ENCODE peak calls at places on chromosomes 7 and 10, in ten cellular contexts. C is A549, H is SK-N-SH, X is suprapubic skin, O is ovary, G is stomach, V is H1, Q is K562, T is sigmoid colon, U is transverse colon. M is an unnamed sample. For H3K4me1, the result is how much of the 10 kb centered on the place peaks cover.

GRCh38 chr10:127853868-127854768 is 38.6 kb downstream of the CLRN3 start:
- DNase-seq in G (peak), Q (peak), X (no peak), T (peak), V (peak), O (peak), H (peak), U (peak), C (peak), M (no peak)

GRCh38 chr7:50209461-50210161 is 94.9 kb upstream of the IKZF1 start:
- DNase-seq in H (no peak), X (no peak), Q (no peak), V (no peak), G (no peak), C (no peak), O (no peak), U (no peak), T (no peak), M (no peak)

GRCh38 chr7:8829100-8829499 is 395.7 kb downstream of the NXPH1 start:
- DNase-seq in Q (no peak), O (no peak), T (no peak), X (no peak), H (no peak), C (no peak), G (no peak), U (no peak), V (no peak), M (no peak)

GRCh38 chr7:31735991-31736982 is 49.3 kb downstream of the PPP1R17 start:
- DNase-seq in V (peak), C (peak), H (peak), U (peak), Q (peak), X (no peak), T (peak), G (peak), O (peak), M (no peak)

GRCh38 chr10:71419002-71419540 is 22.4 kb downstream of the CDH23 start:
- DNase-seq in C (no peak), T (no peak), O (no peak), U (no peak), X (no peak), V (no peak), H (no peak), G (no peak), Q (no peak), M (no peak)

GRCh38 chr10:113430634-113431033 is 122.2 kb upstream of the HABP2 start:
- DNase-seq in Q (no peak), U (no peak), G (no peak), T (no peak), H (no peak), C (no peak), V (no peak), O (no peak), X (no peak), M (no peak)

GRCh38 chr7:101688183-101688831 is 59.2 kb upstream of the MYL10 start:
- DNase-seq in H (peak), X (peak), V (no peak), G (peak), Q (peak), O (peak), C (peak), U (peak), T (peak), M (peak)

GRCh38 chr10:83954193-83954794 is 185.0 kb upstream of the GHITM start:
- DNase-seq in V (no peak), H (no peak), Q (no peak), O (no peak), T (no peak), C (no peak), U (no peak), X (no peak), G (no peak), M (no peak)

GRCh38 chr7:36474283-36475010 is 84.8 kb downstream of the ANLN start:
- DNase-seq in C (no peak), X (no peak), V (no peak), Q (peak), O (no peak), G (no peak), H (no peak), T (no peak), U (no peak), M (no peak)

GRCh38 chr10:44724415-44725174 is 186.5 kb upstream of the TMEM72 start:
- DNase-seq in X (no peak), U (no peak), O (no peak), T (no peak), V (no peak), G (no peak), Q (no peak), H (no peak), C (no peak), M (no peak)

GRCh38 chr7:20328692-20329091 is 2.0 kb upstream of the ITGB8 start:
- DNase-seq in H (no peak), G (no peak), Q (no peak), O (no peak), T (no peak), C (no peak), U (no peak), V (no peak), X (no peak), M (no peak)

GRCh38 chr7:154409703-154410311 is 357.6 kb downstream of the DPP6 start:
- DNase-seq in X (no peak), U (no peak), H (no peak), O (no peak), Q (peak), T (no peak), V (no peak), C (no peak), G (no peak), M (no peak)

GRCh38 chr7:114865564-114865963 is 56.3 kb upstream of the MDFIC start:
- DNase-seq in T (no peak), C (peak), X (no peak), U (peak), O (peak), H (no peak), G (peak), Q (no peak), V (no peak), M (no peak)

GRCh38 chr7:77354914-77355313 is 61.2 kb downstream of the GSAP start:
- DNase-seq in U (no peak), X (no peak), T (no peak), V (no peak), O (no peak), C (no peak), H (no peak), G (no peak), Q (no peak), M (peak)

GRCh38 chr10:132893090-132893489 is 49.3 kb downstream of the CFAP46 start:
- DNase-seq in X (peak), C (no peak), U (no peak), V (no peak), T (peak), O (no peak), H (no peak), G (no peak), Q (no peak), M (no peak)

GRCh38 chr7:142501434-142501833 is 243.6 kb upstream of the PRSS58 start:
- DNase-seq in G (no peak), O (no peak), V (no peak), T (no peak), U (peak), Q (no peak), H (no peak), X (no peak), C (no peak), M (no peak)

GRCh38 chr7:106346678-106347217 is 62.0 kb upstream of the NAMPT start:
- DNase-seq in H (no peak), T (no peak), O (no peak), U (no peak), G (no peak), Q (no peak), X (no peak), C (peak), V (no peak), M (peak)

GRCh38 chr10:119344381-119344780 is 137.0 kb downstream of the GRK5 start:
- DNase-seq in C (no peak), U (no peak), V (no peak), Q (no peak), G (no peak), O (no peak), T (no peak), X (no peak), H (no peak), M (no peak)

GRCh38 chr10:113059001-113059780 is 109.1 kb downstream of the TCF7L2 start:
- DNase-seq in Q (no peak), V (no peak), G (no peak), U (no peak), C (no peak), T (peak), X (no peak), O (peak), H (peak), M (no peak)

GRCh38 chr7:44894881-44895600 is 9.7 kb upstream of the PURB start:
- DNase-seq in V (no peak), H (no peak), T (no peak), C (no peak), X (no peak), U (no peak), G (no peak), O (no peak), Q (no peak), M (no peak)

GRCh38 chr7:43799605-43800004 is 41.1 kb downstream of the BLVRA start:
- DNase-seq in O (no peak), C (no peak), Q (no peak), T (no peak), U (no peak), V (no peak), X (no peak), H (no peak), G (no peak), M (no peak)

GRCh38 chr10:44209806-44210205 is 175.1 kb downstream of the CXCL12 start:
- DNase-seq in H (no peak), C (no peak), X (no peak), Q (no peak), G (no peak), T (no peak), U (no peak), O (no peak), V (no peak), M (no peak)

GRCh38 chr7:135441791-135442190 is 68.1 kb downstream of the CNOT4 start:
- DNase-seq in H (no peak), U (no peak), Q (no peak), C (peak), T (no peak), O (no peak), V (no peak), X (no peak), G (no peak), M (no peak)

GRCh38 chr10:110081914-110082313 is 74.1 kb downstream of the ADD3 start:
- DNase-seq in G (no peak), Q (no peak), C (peak), H (no peak), O (no peak), T (no peak), V (no peak), X (no peak), U (no peak), M (no peak)

GRCh38 chr10:76001019-76001418 is 569.6 kb downstream of the LRMDA start:
- DNase-seq in C (no peak), H (no peak), V (no peak), U (no peak), Q (no peak), G (no peak), O (no peak), X (no peak), T (no peak), M (no peak)

GRCh38 chr7:23299770-23300300 is 696 bp downstream of the MALSU1 start:
- DNase-seq in O (no peak), H (peak), G (no peak), V (no peak), U (no peak), T (no peak), X (no peak), Q (no peak), C (peak), M (no peak)
- TF ChIP-seq EP300 in O (no peak), H (no peak), G (no peak), V (no peak), U (no peak), T (no peak), X (no peak), Q (no peak), C (no peak), M (no peak)

GRCh38 chr10:30422981-30423654 is 10.9 kb upstream of the MAP3K8 start:
- DNase-seq in O (no peak), Q (no peak), C (peak), H (no peak), G (peak), V (peak), U (peak), X (peak), T (peak), M (no peak)

GRCh38 chr10:30422296-30422695 is 11.7 kb upstream of the MAP3K8 start:
- DNase-seq in G (no peak), O (no peak), Q (no peak), C (no peak), V (no peak), H (no peak), T (no peak), U (no peak), X (no peak), M (no peak)

GRCh38 chr10:30417301-30417700 is 16.7 kb upstream of the MAP3K8 start:
- DNase-seq in V (no peak), T (no peak), C (no peak), U (no peak), X (no peak), G (no peak), O (no peak), Q (no peak), H (no peak), M (no peak)

GRCh38 chr10:30420774-30421173 is 13.2 kb upstream of the MAP3K8 start:
- DNase-seq in C (no peak), Q (no peak), T (no peak), G (no peak), O (no peak), H (no peak), U (no peak), X (no peak), V (no peak), M (no peak)

DNA sequence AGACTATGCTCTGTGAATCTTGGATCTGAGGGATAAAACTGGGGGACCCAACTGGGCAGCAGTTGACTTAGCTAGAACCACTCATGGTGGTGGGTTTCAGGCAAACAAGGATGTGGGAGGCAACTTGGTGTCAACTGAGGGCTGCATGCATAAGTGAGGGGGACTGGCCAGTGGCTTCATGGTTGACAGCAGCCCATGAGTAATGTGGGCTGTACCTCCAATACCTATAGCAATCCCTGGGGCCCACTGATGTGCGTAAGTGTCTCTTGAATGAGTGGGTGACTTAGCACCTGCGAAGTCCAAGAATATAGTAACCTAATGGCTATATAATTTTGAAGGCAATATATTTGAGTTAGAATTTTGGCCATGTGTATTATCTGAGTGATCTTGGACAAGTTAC is 13.7 kb upstream of the MAP3K8 start:
- DNase-seq in X (no peak), C (no peak), Q (no peak), V (no peak), O (no peak), T (no peak), H (no peak), G (no peak), U (no peak), M (no peak)
- H3K4me1 ChIP-seq in X (under half), C (half or more), Q (under half), V (under half), O (under half), T (under half), H (under half), G (under half), U (under half), M (under half)

GRCh38 chr7:121872831-121873764 is at the start of gene PTPRZ1:
- DNase-seq in H (peak), O (peak), G (peak), X (peak), Q (no peak), V (peak), T (no peak), U (no peak), C (peak), M (no peak)
- TF ChIP-seq EP300 in H (no peak), O (no peak), G (no peak), X (no peak), Q (no peak), V (no peak), T (no peak), U (no peak), C (no peak), M (no peak)

GRCh38 chr7:2526659-2527504 is 7.3 kb downstream of the LFNG start:
- DNase-seq in O (no peak), T (no peak), U (peak), H (no peak), C (no peak), X (no peak), G (no peak), Q (no peak), V (no peak), M (no peak)
- H3K4me1 ChIP-seq in O (under half), T (under half), U (half or more), H (half or more), C (half or more), X (half or more), G (half or more), Q (under half), V (under half), M (half or more)

GRCh38 chr7:95317546-95317945 is 6.8 kb downstream of the PON1 start:
- DNase-seq in G (no peak), T (no peak), H (peak), Q (no peak), X (no peak), V (no peak), U (no peak), C (no peak), O (no peak), M (peak)
- TF ChIP-seq EP300 in G (no peak), T (no peak), H (no peak), Q (no peak), X (no peak), V (no peak), U (no peak), C (no peak), O (no peak), M (no peak)

GRCh38 chr10:81978238-81978637 is 103.2 kb downstream of the NRG3 start:
- DNase-seq in C (no peak), U (no peak), X (no peak), O (no peak), Q (peak), V (no peak), G (no peak), H (no peak), T (no peak), M (no peak)

GRCh38 chr10:81984428-81984827 is 109.4 kb downstream of the NRG3 start:
- DNase-seq in O (no peak), V (no peak), X (no peak), U (no peak), G (no peak), H (no peak), T (no peak), Q (no peak), C (no peak), M (no peak)

GRCh38 chr10:81981724-81982123 is 106.7 kb downstream of the NRG3 start:
- DNase-seq in H (no peak), V (no peak), Q (no peak), U (no peak), X (no peak), T (no peak), C (no peak), O (no peak), G (no peak), M (no peak)
- H3K4me1 ChIP-seq in H (under half), V (under half), Q (under half), U (under half), X (under half), T (under half), C (under half), O (under half), G (under half), M (under half)

GRCh38 chr7:151233804-151234203 is 1.5 kb downstream of the CHPF2 start:
- DNase-seq in V (no peak), G (no peak), T (peak), C (no peak), O (no peak), H (peak), Q (no peak), U (no peak), X (peak), M (no peak)
- TF ChIP-seq EP300 in V (no peak), G (no peak), T (no peak), C (no peak), O (no peak), H (no peak), Q (no peak), U (no peak), X (no peak), M (no peak)

GRCh38 chr10:20814116-20814515 is 83.0 kb downstream of the NEBL start:
- DNase-seq in V (no peak), X (no peak), G (no peak), O (no peak), U (no peak), C (no peak), T (no peak), H (no peak), Q (no peak), M (no peak)
- H3K4me1 ChIP-seq in V (under half), X (under half), G (under half), O (under half), U (under half), C (under half), T (under half), H (under half), Q (under half), M (under half)

DNA sequence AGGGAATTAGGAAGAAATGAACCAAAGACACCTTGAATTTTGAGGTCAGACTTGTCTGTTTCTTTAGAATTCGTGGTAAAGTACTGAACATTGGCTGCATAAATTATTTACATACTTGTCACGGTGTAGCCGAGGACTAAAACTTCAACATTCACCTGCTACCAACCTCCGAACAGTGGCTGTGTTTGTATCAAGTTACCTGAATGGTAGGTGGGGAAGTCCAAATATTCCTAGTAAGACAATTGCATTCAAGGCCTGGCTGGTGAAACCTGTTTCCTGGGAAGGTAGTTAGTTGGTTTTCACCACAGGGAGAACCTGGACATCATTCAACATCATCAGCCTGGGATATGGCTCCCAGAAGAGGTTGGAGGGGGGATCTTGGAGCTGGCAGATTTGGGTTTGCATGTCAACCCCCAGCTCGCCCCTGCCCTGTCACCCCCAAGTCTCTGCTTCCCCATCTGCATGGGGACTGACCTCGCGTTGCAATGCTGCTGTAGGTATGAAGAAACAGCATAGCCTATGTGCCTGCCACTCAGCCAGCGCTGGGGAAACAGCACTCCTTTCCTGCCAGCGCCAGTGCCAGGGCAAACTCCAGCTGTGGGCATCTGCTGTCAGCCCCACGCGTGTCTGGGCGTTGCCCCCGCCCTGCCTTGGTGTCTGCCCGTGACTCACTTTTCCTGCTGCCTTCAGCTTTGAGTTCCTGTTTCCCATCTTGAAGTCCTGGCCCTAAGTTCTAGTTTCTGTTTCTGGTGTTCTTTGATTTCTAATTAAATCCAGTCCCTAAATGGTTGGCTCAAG is 12.7 kb upstream of the LARP4B start:
- DNase-seq in V (no peak), H (no peak), T (peak), Q (no peak), O (no peak), C (no peak), G (peak), X (peak), U (peak), M (no peak)
- TF ChIP-seq EP300 in V (no peak), H (no peak), T (no peak), Q (no peak), O (no peak), C (no peak), G (no peak), X (no peak), U (no peak), M (no peak)